ENCODE peak calls at places on chromosomes 11 and 22, in ten cellular contexts. N is cardiac muscle cell; J is activated T-cell treated with anti-CD3 and anti-CD28 coated beads, Interleukin-2, amount 50 U/mL, for 72 hours; W is AG04449; E is brain microvascular endothelial cell; K is Right ventricle myocardium inferior; Z is HCEC 1CT; M is MM.1S; P is hippocampal formation; G is amniotic stem cell. S is an unnamed sample.

GRCh38 chr11:17774232-17775034 is 39.9 kb downstream of the KCNC1 start:
- DNase-seq in G (no peak), P (no peak), N (no peak), M (no peak), J (no peak), E (no peak), Z (no peak), W (no peak), K (no peak), S (no peak)

GRCh38 chr11:43931717-43932039 is 10.8 kb upstream of the C11orf96 start:
- DNase-seq in G (no peak), J (no peak), W (no peak), N (no peak), Z (no peak), E (no peak), P (no peak), K (no peak), M (no peak), S (no peak)

GRCh38 chr11:134034496-134035381 is 34.1 kb upstream of the JAM3 start:
- DNase-seq in K (no peak), M (no peak), W (no peak), P (no peak), Z (no peak), J (peak; percentile 24), G (peak; percentile 27), N (no peak), E (no peak), S (no peak)

GRCh38 chr22:24096401-24097115 is 84.7 kb upstream of the SUSD2 start:
- DNase-seq in M (no peak), J (no peak), P (no peak), G (no peak), N (no peak), Z (no peak), W (no peak), E (no peak), K (no peak), S (no peak)

GRCh38 chr11:122202161-122202950 is 86.3 kb upstream of the BLID start:
- DNase-seq in K (no peak), P (no peak), Z (peak; percentile 81), G (peak; percentile 42), N (peak; percentile 83), E (peak; percentile 76), M (no peak), W (no peak), J (no peak), S (peak; percentile 83)

GRCh38 chr11:2267871-2268825 is 2.2 kb downstream of the ASCL2 start:
- DNase-seq in N (no peak), W (no peak), J (no peak), M (no peak), E (no peak), G (no peak), P (no peak), K (no peak), Z (no peak), S (no peak)

GRCh38 chr22:20170170-20170569 is 19.3 kb upstream of the CCDC188 start:
- DNase-seq in E (no peak), P (no peak), M (no peak), G (no peak), J (no peak), W (no peak), K (no peak), Z (no peak), N (no peak), S (no peak)

GRCh38 chr11:134139873-134140331 is 71.0 kb downstream of the JAM3 start:
- DNase-seq in J (peak; percentile 48), K (no peak), M (peak; percentile 27), E (peak; percentile 81), P (peak; percentile 95), N (peak; percentile 91), G (peak; percentile 62), Z (peak; percentile 57), W (no peak), S (peak; percentile 69)

GRCh38 chr22:45577746-45578523 is 75.3 kb downstream of the FBLN1 start:
- DNase-seq in M (peak; percentile 78), P (peak; percentile 55), N (peak; percentile 87), Z (peak; percentile 69), E (peak; percentile 65), J (peak; percentile 83), G (no peak), W (no peak), K (peak; percentile 91), S (peak; percentile 63)

GRCh38 chr11:99766816-99767215 is 746.1 kb downstream of the CNTN5 start:
- DNase-seq in N (peak; percentile 2), Z (no peak), E (peak; percentile 81), J (no peak), G (no peak), M (no peak), W (no peak), K (no peak), P (no peak), S (no peak)

GRCh38 chr11:108947654-108948570 is 283.0 kb downstream of the DDX10 start:
- DNase-seq in Z (peak; percentile 81), P (no peak), N (peak; percentile 53), G (no peak), W (no peak), M (no peak), E (peak; percentile 87), K (no peak), J (peak; percentile 7), S (no peak)

GRCh38 chr11:16125796-16126195 is 230.6 kb downstream of the SOX6 start:
- DNase-seq in K (no peak), P (no peak), G (no peak), M (no peak), J (no peak), W (no peak), N (no peak), Z (no peak), E (no peak), S (no peak)

GRCh38 chr11:61129608-61130523 is 27.6 kb downstream of the CD5 start:
- DNase-seq in K (peak; percentile 91), P (no peak), M (peak; percentile 85), J (peak; percentile 92), E (peak; percentile 81), G (no peak), Z (peak; percentile 85), W (peak; percentile 65), N (peak; percentile 90), S (peak; percentile 66)

GRCh38 chr22:44758354-44758969 is 6.1 kb downstream of the ARHGAP8 start:
- DNase-seq in P (no peak), K (no peak), M (no peak), J (no peak), W (peak; percentile 7), G (peak; percentile 44), N (peak; percentile 52), Z (peak; percentile 9), E (peak; percentile 10), S (peak; percentile 18)

GRCh38 chr11:127000991-127001390 is 421 bp upstream of the KIRREL3 start:
- DNase-seq in E (no peak), P (no peak), M (no peak), N (no peak), J (no peak), Z (no peak), W (no peak), K (no peak), G (no peak), S (no peak)